ENCODE peak calls at places on chromosomes 5 and 9, in five cellular contexts. U is PC-3, S is GM23338, H is fibroblast of lung, D is PC-9. P is an unnamed sample.

GRCh38 chr9:97847474-97848236 is 5.4 kb upstream of the FOXE1 start:
- DNase-seq in D (no peak), U (no peak), S (peak), H (no peak), P (no peak)

GRCh38 chr9:115008536-115008935 is 78.1 kb upstream of the TNFSF8 start:
- DNase-seq in D (peak), S (no peak), H (peak), U (peak), P (no peak)

GRCh38 chr9:122228906-122229837 is at the start of gene LHX6:
- DNase-seq in D (no peak), S (peak), U (peak), H (peak), P (no peak)

GRCh38 chr9:128684325-128685021 is 4.5 kb upstream of the SET start:
- DNase-seq in H (peak), S (peak), D (peak), U (peak), P (peak)

GRCh38 chr5:103602465-103602864 is 39.9 kb upstream of the NUDT12 start:
- DNase-seq in U (no peak), S (no peak), D (no peak), H (no peak), P (no peak)

GRCh38 chr5:14735944-14736343 is 71.4 kb downstream of the OTULIN start:
- DNase-seq in S (no peak), D (no peak), U (no peak), H (no peak), P (no peak)

GRCh38 chr5:149493316-149493715 is 57.9 kb downstream of the CSNK1A1 start:
- DNase-seq in H (no peak), U (peak), D (peak), S (no peak), P (no peak)

GRCh38 chr9:87140605-87141109 is 193.4 kb upstream of the GAS1 start:
- DNase-seq in H (no peak), U (peak), S (no peak), D (no peak), P (no peak)

GRCh38 chr9:69393425-69393824 is 68.4 kb downstream of the ENTREP1 start:
- DNase-seq in H (no peak), D (no peak), S (no peak), U (no peak), P (no peak)

GRCh38 chr9:133521122-133522072 is 3.4 kb downstream of the MYMK start:
- DNase-seq in U (no peak), H (no peak), D (no peak), S (no peak), P (no peak)

GRCh38 chr5:79318935-79319614 is 83.1 kb downstream of the JMY start:
- DNase-seq in H (peak), D (peak), S (no peak), U (peak), P (no peak)

GRCh38 chr9:130835441-130836298 is 616 bp downstream of the ABL1 start:
- DNase-seq in S (peak), U (no peak), D (no peak), H (peak), P (no peak)

GRCh38 chr9:89744730-89745129 is 139.9 kb downstream of the GADD45G start:
- DNase-seq in U (peak), S (no peak), D (no peak), H (no peak), P (no peak)

GRCh38 chr9:94700445-94700844 is 26.1 kb upstream of the AOPEP start:
- DNase-seq in D (no peak), U (no peak), H (no peak), S (no peak), P (no peak)

GRCh38 chr9:135589596-135590485 is 28.3 kb downstream of the PAEP start:
- DNase-seq in S (no peak), H (no peak), D (no peak), U (no peak), P (no peak)

GRCh38 chr9:129406278-129407225 is 214.3 kb downstream of the C9orf50 start:
- DNase-seq in D (peak), H (no peak), S (peak), U (peak), P (no peak)

GRCh38 chr9:2059131-2059929 is 44.2 kb downstream of the SMARCA2 start:
- DNase-seq in S (no peak), D (no peak), H (no peak), U (no peak), P (no peak)

GRCh38 chr9:89079421-89079820 is 88.2 kb downstream of the S1PR3 start:
- DNase-seq in D (no peak), S (no peak), U (no peak), H (peak), P (no peak)

GRCh38 chr9:97382099-97382718 is 29.7 kb upstream of the TDRD7 start:
- DNase-seq in H (no peak), S (no peak), U (peak), D (no peak), P (no peak)

GRCh38 chr5:77266291-77266690 is 55.8 kb downstream of the PDE8B start:
- DNase-seq in U (peak), D (no peak), S (no peak), H (peak), P (no peak)

GRCh38 chr5:126508962-126509279 is 85.7 kb downstream of the GRAMD2B start:
- DNase-seq in S (no peak), U (no peak), H (peak), D (no peak), P (no peak)

GRCh38 chr5:61286446-61287132 is 45.5 kb upstream of the ZSWIM6 start:
- DNase-seq in D (peak), S (no peak), H (peak), U (no peak), P (no peak)

GRCh38 chr9:34154052-34154451 is 24.8 kb upstream of the UBAP1 start:
- DNase-seq in S (peak), H (no peak), D (no peak), U (no peak), P (no peak)

GRCh38 chr9:21761309-21761901 is 41.0 kb upstream of the MTAP start:
- DNase-seq in H (no peak), S (no peak), U (no peak), D (no peak), P (no peak)

GRCh38 chr5:167295686-167296015 is 995.8 kb upstream of the WWC1 start:
- DNase-seq in H (peak), U (no peak), S (no peak), D (peak), P (no peak)

GRCh38 chr5:175475248-175475647 is 3.1 kb upstream of the SFXN1 start:
- DNase-seq in U (no peak), H (no peak), D (no peak), S (no peak), P (no peak)

GRCh38 chr9:92158097-92158601 is 42.9 kb upstream of the SPTLC1 start:
- DNase-seq in U (peak), D (no peak), H (no peak), S (no peak), P (no peak)

GRCh38 chr5:93349613-93350012 is 231.4 kb downstream of the NR2F1-AS1 start:
- DNase-seq in D (peak), U (peak), H (peak), S (no peak), P (no peak)

GRCh38 chr9:89623925-89624420 is 19.2 kb downstream of the GADD45G start:
- DNase-seq in S (no peak), U (no peak), D (no peak), H (no peak), P (no peak)

GRCh38 chr5:110896901-110897300 is 158.1 kb downstream of the SLC25A46 start:
- DNase-seq in H (peak), U (no peak), D (no peak), S (no peak), P (no peak)

GRCh38 chr5:11619339-11620028 is 284.8 kb downstream of the CTNND2 start:
- DNase-seq in S (peak), D (no peak), H (no peak), U (peak), P (no peak)

DNA sequence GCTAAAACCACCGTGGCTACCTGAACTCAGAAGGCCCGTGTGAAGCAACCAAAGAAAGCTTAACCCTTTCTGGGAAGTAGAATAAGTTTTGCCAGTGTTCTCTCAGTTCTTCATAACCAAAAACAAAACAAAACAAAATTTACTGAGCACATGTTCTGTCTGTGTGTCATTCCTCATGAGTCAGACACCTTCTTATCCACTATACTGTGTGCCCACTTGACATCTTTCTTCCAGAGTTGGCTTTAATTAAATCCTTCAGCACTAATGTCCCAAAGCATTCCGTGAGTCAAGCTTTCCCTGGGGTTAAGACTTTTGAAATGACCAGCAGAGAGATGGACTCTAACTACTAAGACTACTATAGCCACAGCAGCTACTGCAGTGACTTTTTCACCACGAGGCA is 61.3 kb downstream of the GLIS3 start:
- DNase-seq in S (no peak), D (no peak), U (peak), H (no peak), P (no peak)
- H3K4me2 ChIP-seq in S (no peak), D (no peak), U (peak), H (no peak), P (no peak)

DNA sequence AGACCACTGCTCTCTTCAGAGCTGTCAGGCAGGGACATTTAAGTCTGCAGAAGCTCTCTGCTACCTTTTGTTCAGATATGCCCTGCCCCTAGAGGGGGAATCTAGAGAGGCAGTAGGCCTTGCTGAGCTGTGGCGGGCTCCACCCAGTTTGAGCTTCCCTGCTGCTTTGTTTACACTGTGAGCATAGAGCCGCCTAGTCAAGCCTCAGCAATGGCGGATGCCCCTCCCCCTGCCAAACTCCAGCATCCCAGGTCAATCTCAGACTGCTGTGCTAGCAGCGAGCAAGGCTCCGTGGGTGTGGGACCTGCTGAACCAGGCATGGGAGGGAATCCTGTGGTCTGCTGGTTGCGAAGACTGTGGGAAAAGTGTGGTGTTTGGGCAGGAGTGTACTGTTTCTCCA is 59.9 kb downstream of the CAVIN4 start:
- DNase-seq in H (no peak), U (peak), S (peak), D (no peak), P (peak)
- TF ChIP-seq CTCF in H (no peak), U (no peak), S (peak), D (no peak), P (peak)

DNA sequence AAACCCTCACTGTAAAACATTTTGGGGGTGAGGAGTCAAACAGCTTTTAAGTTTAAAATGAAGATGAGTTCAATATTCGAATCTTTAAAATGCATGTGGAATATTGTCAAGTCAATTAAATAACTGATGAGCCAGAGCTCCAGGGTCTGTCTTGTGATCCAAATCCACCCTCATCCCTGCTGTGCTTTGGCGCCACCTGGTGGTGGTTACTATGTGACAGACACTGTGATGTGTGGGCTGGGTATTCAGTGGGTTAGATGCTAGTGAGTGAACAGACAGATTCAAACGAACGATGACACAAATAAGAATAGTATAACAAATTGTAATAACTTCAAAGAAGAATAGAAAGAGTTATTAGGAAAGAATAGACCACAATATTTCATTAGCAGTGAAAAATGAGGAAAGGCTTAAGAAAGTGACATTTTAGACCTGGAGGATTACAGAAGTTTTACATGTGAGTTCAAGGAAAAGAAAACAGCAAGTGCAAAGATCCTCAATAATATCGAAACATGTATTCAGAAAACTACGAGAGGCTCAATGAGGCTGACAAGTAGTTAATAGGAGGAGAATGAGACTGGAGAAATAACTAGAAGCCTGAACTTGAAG is 51.4 kb upstream of the CHSY3 start:
- DNase-seq in U (peak), D (no peak), S (peak), H (peak), P (peak)
- H3K4me2 ChIP-seq in U (no peak), D (no peak), S (no peak), H (no peak), P (no peak)

DNA sequence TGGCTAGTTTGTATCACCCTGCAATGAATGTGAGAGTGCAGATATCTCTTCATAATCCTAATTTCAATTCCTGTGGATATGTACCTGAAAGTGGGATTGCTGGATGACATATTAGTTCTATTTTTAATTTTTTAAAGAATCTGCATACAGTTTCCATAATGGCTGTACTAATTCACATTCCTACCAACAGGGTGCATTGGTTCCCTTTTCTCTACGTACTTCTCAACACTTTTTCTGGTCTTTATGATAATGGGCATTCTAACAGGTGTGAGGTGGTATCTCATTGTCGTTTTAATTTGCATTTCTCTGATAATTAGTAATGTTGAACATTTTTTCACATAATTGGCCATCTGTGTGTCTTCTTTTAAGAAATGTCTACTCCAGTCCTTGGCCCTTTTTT is 927.5 kb downstream of the DTWD2 start:
- DNase-seq in U (no peak), D (no peak), S (peak), H (no peak), P (no peak)
- TF ChIP-seq CTCF in U (no peak), D (peak), S (peak), H (peak), P (peak)

GRCh38 chr5:58648846-58649245 is 66.0 kb downstream of the RAB3C start:
- DNase-seq in H (no peak), D (no peak), U (no peak), S (no peak), P (no peak)
- H3K4me2 ChIP-seq in H (no peak), D (no peak), U (no peak), S (no peak), P (no peak)

DNA sequence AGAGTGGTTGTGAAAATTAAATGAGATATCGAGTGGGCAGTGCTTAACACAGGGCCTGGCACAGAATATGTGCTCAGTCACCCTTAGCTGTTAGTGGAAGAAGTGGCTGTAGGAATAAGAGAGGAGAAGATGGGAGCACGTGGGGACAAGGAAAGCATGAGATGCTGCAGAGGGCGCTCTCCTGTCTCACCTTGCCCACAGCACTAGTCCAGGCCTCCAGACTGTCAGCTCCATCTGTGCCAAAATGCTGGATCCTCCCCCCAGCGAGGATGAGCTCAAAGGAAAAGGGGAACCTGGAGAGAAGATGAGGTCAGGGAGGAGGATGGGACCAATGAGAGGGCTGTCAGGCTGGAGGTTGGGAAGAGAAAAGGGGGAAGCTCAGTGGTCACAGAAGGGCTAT is 12.5 kb downstream of the ARAP3 start:
- DNase-seq in U (no peak), S (peak), H (no peak), D (no peak), P (peak)
- TF ChIP-seq CTCF in U (peak), S (peak), H (no peak), D (no peak), P (peak)

DNA sequence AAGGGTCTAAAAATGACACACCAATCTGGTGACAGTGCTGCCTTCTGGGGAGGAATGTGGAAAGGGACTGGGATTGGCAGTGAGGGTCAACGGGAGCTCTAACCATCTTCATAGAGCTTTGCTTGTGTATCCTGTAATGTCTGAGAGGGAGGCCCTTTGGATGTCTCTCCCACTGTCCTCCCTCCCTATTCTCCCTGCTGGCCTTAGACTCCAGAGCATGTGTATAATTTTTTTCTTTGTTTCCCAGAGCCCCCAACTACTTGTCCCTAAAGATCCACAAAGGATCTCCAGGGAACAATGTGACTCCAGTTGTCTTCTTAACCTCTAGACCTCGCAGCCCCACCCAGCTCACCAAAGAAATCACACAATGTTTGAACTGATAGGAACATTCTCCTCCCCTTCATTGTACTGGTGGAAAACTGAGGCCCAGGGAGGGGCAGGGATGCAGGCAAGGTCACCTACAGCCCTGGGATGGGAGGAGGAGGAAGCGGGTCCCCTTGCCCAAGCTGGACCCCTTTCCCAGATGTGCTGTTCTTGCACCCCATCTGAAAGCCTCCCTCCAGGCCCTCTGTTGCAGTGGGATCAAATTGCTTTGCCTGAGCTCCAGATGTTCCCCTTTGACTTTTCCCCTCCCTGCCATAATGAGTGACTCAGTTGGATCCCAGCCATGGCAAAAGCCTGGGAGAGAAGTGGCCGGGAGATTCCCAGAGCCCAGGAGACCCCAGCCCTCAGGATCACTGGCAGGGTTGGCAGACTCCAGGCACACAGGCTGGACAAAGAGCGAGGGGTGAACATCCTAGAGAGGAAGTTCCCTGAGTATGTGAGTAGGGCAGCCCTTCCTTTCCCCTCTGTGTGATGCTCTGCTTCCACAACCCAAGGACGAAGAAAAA is 21.8 kb downstream of the SPARC start:
- DNase-seq in U (no peak), H (peak), S (no peak), D (no peak), P (no peak)
- H3K4me2 ChIP-seq in U (no peak), H (peak), S (no peak), D (no peak), P (no peak)

GRCh38 chr5:37554938-37555337 is 175.8 kb downstream of the WDR70 start:
- DNase-seq in D (no peak), U (peak), H (no peak), S (peak), P (no peak)
- TF ChIP-seq CTCF in D (peak), U (peak), H (peak), S (peak), P (peak)

P was measured in H9.